ENCODE peak calls at places on chromosomes 11 and 22, in five cellular contexts. O is Caco-2, U is IMR-90, I is cardiac fibroblast, S is AG04449. L is an unnamed sample.

GRCh38 chr11:117678651-117679407 is 118.2 kb downstream of the DSCAML1 start:
- DNase-seq in O (no peak), U (no peak), I (no peak), S (no peak), L (no peak)

GRCh38 chr22:32539631-32540449 is 65.2 kb downstream of the FBXO7 start:
- DNase-seq in O (no peak), U (no peak), I (no peak), S (no peak), L (no peak)

GRCh38 chr11:126519653-126520573 is 164.4 kb downstream of the ST3GAL4 start:
- DNase-seq in O (no peak), U (no peak), I (no peak), S (no peak), L (no peak)

GRCh38 chr22:31248138-31248745 is 36.1 kb downstream of the LIMK2 start:
- DNase-seq in O (peak; percentile 74), U (peak; percentile 94), I (peak; percentile 93), S (peak; percentile 74), L (peak; percentile 85)

GRCh38 chr11:67163006-67163405 is 43.9 kb downstream of the KDM2A start:
- DNase-seq in O (no peak), U (no peak), I (no peak), S (no peak), L (no peak)

GRCh38 chr22:22922954-22923319 is 35.3 kb downstream of the IGLL5 start:
- DNase-seq in O (no peak), U (no peak), I (no peak), S (no peak), L (no peak)

GRCh38 chr11:74371269-74372039 is 26.8 kb downstream of the PGM2L1 start:
- DNase-seq in O (no peak), U (peak; percentile 80), I (peak; percentile 65), S (no peak), L (no peak)

GRCh38 chr22:18970180-18970947 is 34.3 kb upstream of the PRODH start:
- DNase-seq in O (peak; percentile 74), U (no peak), I (no peak), S (no peak), L (no peak)

GRCh38 chr11:14359573-14360031 is 619 bp upstream of the RRAS2 start:
- DNase-seq in O (no peak), U (peak; percentile 35), I (no peak), S (no peak), L (no peak)

GRCh38 chr11:104764718-104765045 is 133.6 kb downstream of the CASP12 start:
- DNase-seq in O (no peak), U (peak; percentile 6), I (no peak), S (no peak), L (no peak)

GRCh38 chr11:19426719-19427066 is 185.9 kb upstream of the E2F8 start:
- DNase-seq in O (no peak), U (no peak), I (no peak), S (no peak), L (no peak)

GRCh38 chr11:60852060-60852638 is 3.6 kb downstream of the PTGDR2 start:
- DNase-seq in O (peak; percentile 67), U (no peak), I (no peak), S (no peak), L (no peak)

GRCh38 chr11:85685820-85686459 is at the start of gene CCDC89:
- DNase-seq in O (peak; percentile 53), U (peak; percentile 99), I (peak; percentile 99), S (peak; percentile 58), L (peak; percentile 90)
- H3K4me3 ChIP-seq in O (no peak within 1 kb of the TSS), U (peak within 1 kb of the TSS; percentile 52), I (peak within 1 kb of the TSS; percentile 48), S (peak within 1 kb of the TSS; percentile 40), L (peak within 1 kb of the TSS; percentile 12)

GRCh38 chr22:35128637-35129036 is 62.7 kb downstream of the ISX start:
- DNase-seq in O (no peak), U (no peak), I (no peak), S (no peak), L (no peak)
- H3K4me3 ChIP-seq in O (no peak overlapping the region), U (no peak overlapping the region), I (no peak overlapping the region), S (no peak overlapping the region), L (no peak overlapping the region)

DNA sequence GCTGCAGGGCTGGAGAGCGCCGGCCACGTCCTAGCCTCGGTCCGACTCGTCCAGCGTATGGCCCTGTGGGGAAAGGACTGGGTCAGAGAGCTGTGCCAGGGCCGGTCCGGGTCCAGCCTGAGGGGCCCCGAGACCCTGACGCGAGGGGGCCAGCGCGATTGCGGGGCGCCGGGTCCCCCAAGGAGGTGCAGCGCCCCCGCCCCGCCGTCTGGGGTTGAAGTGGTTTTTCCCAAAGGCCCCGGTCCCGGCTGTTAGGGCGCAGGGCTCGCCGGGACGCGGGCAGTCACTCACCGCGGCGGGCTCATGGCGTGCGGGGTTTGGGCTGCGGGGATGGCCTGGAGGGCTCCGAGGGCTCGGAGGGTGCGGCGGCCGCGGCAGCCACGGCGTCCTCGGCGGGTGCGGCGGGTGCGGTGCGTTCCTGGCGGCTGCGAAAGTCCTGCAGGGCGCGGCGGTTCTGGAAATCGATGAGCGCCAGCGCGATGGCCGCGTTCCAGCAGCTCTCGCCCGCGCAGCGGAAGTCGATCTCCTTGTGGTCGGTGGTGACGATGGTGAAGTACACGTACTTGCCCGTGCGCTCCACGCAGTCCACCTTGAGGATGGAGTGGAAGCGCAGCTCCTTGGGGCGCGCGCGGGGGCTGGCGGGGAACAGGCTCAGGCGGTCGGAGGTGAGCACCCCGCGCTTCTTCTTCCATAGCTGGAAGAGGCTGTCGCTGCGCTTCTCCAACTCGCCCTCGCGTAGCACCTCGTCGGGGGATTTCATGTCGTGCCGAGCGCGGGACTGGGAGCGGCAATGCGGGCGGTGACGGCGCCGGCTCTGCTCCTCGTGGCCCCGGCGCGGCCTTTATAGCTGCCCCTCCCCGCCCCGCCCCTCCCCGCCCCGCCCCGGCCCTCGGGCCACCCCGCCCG is at the start of gene PHLDA2:
- DNase-seq in O (peak; percentile 76), U (peak; percentile 85), I (peak; percentile 82), S (no peak), L (no peak)
- H3K4me3 ChIP-seq in O (peak within 1 kb of the TSS; percentile 91), U (peak within 1 kb of the TSS; percentile 92), I (peak within 1 kb of the TSS; percentile 72), S (peak within 1 kb of the TSS; percentile 77), L (peak within 1 kb of the TSS; percentile 67)

GRCh38 chr22:40237241-40237640 is 59.5 kb downstream of the TNRC6B start:
- DNase-seq in O (no peak), U (no peak), I (no peak), S (no peak), L (no peak)

GRCh38 chr22:40239345-40239683 is 61.6 kb downstream of the TNRC6B start:
- DNase-seq in O (no peak), U (no peak), I (no peak), S (no peak), L (no peak)

GRCh38 chr22:40237788-40238424 is 60.2 kb downstream of the TNRC6B start:
- DNase-seq in O (no peak), U (no peak), I (peak; percentile 68), S (no peak), L (no peak)

GRCh38 chr22:40240160-40240559 is 62.4 kb downstream of the TNRC6B start:
- DNase-seq in O (no peak), U (no peak), I (no peak), S (no peak), L (no peak)

GRCh38 chr22:40238425-40239344 is 61.0 kb downstream of the TNRC6B start:
- DNase-seq in O (no peak), U (peak; percentile 74), I (peak; percentile 90), S (peak; percentile 5), L (peak; percentile 21)
- H3K4me3 ChIP-seq in O (no peak overlapping the region), U (no peak overlapping the region), I (no peak overlapping the region), S (no peak overlapping the region), L (no peak overlapping the region)

GRCh38 chr22:46067159-46068111 is 82.9 kb upstream of the PPARA start:
- DNase-seq in O (no peak), U (no peak), I (peak; percentile 63), S (no peak), L (no peak)
- H3K4me3 ChIP-seq in O (no peak overlapping the region), U (no peak overlapping the region), I (no peak overlapping the region), S (no peak overlapping the region), L (no peak overlapping the region)

DNA sequence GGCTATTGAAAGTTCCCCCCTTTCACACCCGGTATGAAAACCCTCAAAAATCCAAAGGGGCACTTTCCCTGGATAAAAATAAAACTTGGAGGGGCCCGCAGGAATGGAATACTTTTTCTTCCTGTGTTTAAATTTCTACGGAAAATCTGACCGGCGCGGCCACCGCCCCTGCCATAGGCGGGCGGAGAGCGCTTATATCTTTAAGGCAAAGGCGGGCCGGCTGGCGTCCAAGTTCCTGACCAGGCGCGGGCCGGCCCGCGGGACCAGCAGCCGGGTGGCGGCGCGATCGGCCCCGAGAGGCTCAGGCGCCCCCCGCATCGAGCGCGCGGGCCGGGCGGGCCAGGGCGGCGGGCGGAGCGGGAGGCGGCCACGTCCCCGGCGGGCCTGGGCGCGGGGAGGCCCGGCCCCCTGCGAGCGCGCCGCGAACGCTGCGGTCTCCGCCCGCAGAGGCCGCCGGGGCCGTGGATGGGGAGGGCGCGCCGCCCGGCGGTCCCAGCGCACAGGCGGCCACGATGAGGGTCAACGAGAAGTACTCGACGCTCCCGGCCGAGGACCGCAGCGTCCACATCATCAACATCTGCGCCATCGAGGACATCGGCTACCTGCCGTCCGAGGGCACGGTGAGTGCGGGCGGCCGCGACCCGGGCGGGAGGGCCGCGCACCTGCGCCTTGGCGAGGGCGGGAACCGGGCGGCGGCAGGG is at the start of gene ANO1:
- DNase-seq in O (peak; percentile 68), U (peak; percentile 19), I (no peak), S (no peak), L (no peak)
- H3K4me3 ChIP-seq in O (peak within 1 kb of the TSS; percentile 31), U (peak within 1 kb of the TSS; percentile 48), I (no peak within 1 kb of the TSS), S (no peak within 1 kb of the TSS), L (no peak within 1 kb of the TSS)

GRCh38 chr11:30017467-30017895 is 651 bp upstream of the KCNA4 start:
- DNase-seq in O (no peak), U (no peak), I (no peak), S (no peak), L (no peak)
- H3K4me3 ChIP-seq in O (no peak overlapping the region), U (no peak overlapping the region), I (no peak overlapping the region), S (no peak overlapping the region), L (no peak overlapping the region)

GRCh38 chr22:25402501-25403283 is 161.8 kb upstream of the GRK3 start:
- DNase-seq in O (no peak), U (peak; percentile 59), I (peak; percentile 54), S (no peak), L (no peak)
- H3K4me3 ChIP-seq in O (no peak overlapping the region), U (peak overlapping the region; percentile 1), I (no peak overlapping the region), S (peak overlapping the region; percentile 67), L (peak overlapping the region; percentile 75)

GRCh38 chr11:72038491-72038890 is 39.8 kb downstream of the IL18BP start:
- DNase-seq in O (no peak), U (peak; percentile 72), I (peak; percentile 73), S (no peak), L (no peak)
- H3K4me3 ChIP-seq in O (no peak overlapping the region), U (peak overlapping the region; percentile 76), I (peak overlapping the region; percentile 68), S (peak overlapping the region; percentile 63), L (no peak overlapping the region)

L was measured in kidney epithelial cell.